ENCODE peak calls at places on chromosomes 2 and 18, in five cellular contexts. One of them, this sample, is unnamed.

GRCh38 chr2:24972315-24972958 is 682 bp upstream of the DNAJC27 start:
- DNase-seq in upper lobe of right lung: no peak
- DNase-seq in lower lobe of right lung: no peak
- DNase-seq in neuronal stem cell: peak; percentile 17
- DNase-seq in GM23248: peak; percentile 60
- DNase-seq in this sample: peak; percentile 37

GRCh38 chr2:42036940-42037339 is 10.9 kb upstream of the PKDCC start:
- DNase-seq in upper lobe of right lung: no peak
- DNase-seq in lower lobe of right lung: no peak
- DNase-seq in neuronal stem cell: no peak
- DNase-seq in GM23248: no peak
- DNase-seq in this sample: no peak

GRCh38 chr2:55268288-55268906 is 634 bp downstream of the MTIF2 start:
- DNase-seq in upper lobe of right lung: no peak
- DNase-seq in lower lobe of right lung: no peak
- DNase-seq in neuronal stem cell: no peak
- DNase-seq in GM23248: no peak
- DNase-seq in this sample: no peak

GRCh38 chr2:54523336-54523959 is 67.3 kb downstream of the SPTBN1 start:
- DNase-seq in upper lobe of right lung: no peak
- DNase-seq in lower lobe of right lung: no peak
- DNase-seq in neuronal stem cell: no peak
- DNase-seq in GM23248: peak; percentile 32
- DNase-seq in this sample: no peak

GRCh38 chr2:55107428-55107827 is 57.2 kb upstream of the RTN4 start:
- DNase-seq in upper lobe of right lung: no peak
- DNase-seq in lower lobe of right lung: no peak
- DNase-seq in neuronal stem cell: no peak
- DNase-seq in GM23248: peak; percentile 50
- DNase-seq in this sample: no peak

GRCh38 chr18:65754121-65754520 is 3.3 kb downstream of the CDH7 start:
- DNase-seq in upper lobe of right lung: no peak
- DNase-seq in lower lobe of right lung: no peak
- DNase-seq in neuronal stem cell: no peak
- DNase-seq in GM23248: no peak
- DNase-seq in this sample: peak; percentile 89

GRCh38 chr2:42328148-42328833 is 32.7 kb downstream of the COX7A2L start:
- DNase-seq in upper lobe of right lung: no peak
- DNase-seq in lower lobe of right lung: no peak
- DNase-seq in neuronal stem cell: no peak
- DNase-seq in GM23248: peak; percentile 60
- DNase-seq in this sample: no peak

GRCh38 chr2:138327967-138328366 is 173.6 kb upstream of the SPOPL start:
- DNase-seq in upper lobe of right lung: no peak
- DNase-seq in lower lobe of right lung: no peak
- DNase-seq in neuronal stem cell: no peak
- DNase-seq in GM23248: no peak
- DNase-seq in this sample: no peak

GRCh38 chr2:74707837-74708236 is 53.8 kb downstream of the SEMA4F start:
- DNase-seq in upper lobe of right lung: no peak
- DNase-seq in lower lobe of right lung: no peak
- DNase-seq in neuronal stem cell: no peak
- DNase-seq in GM23248: no peak
- DNase-seq in this sample: no peak

GRCh38 chr2:127404466-127405251 is 13.6 kb upstream of the PROC start:
- DNase-seq in upper lobe of right lung: no peak
- DNase-seq in lower lobe of right lung: no peak
- DNase-seq in neuronal stem cell: no peak
- DNase-seq in GM23248: no peak
- DNase-seq in this sample: no peak

GRCh38 chr18:48781041-48781989 is 169.4 kb downstream of the SMAD7 start:
- DNase-seq in upper lobe of right lung: peak; percentile 95
- DNase-seq in lower lobe of right lung: peak; percentile 94
- DNase-seq in neuronal stem cell: peak; percentile 40
- DNase-seq in GM23248: peak; percentile 83
- DNase-seq in this sample: peak; percentile 10

GRCh38 chr2:241454837-241455485 is 53.4 kb downstream of the STK25 start:
- DNase-seq in upper lobe of right lung: no peak
- DNase-seq in lower lobe of right lung: no peak
- DNase-seq in neuronal stem cell: no peak
- DNase-seq in GM23248: peak; percentile 28
- DNase-seq in this sample: no peak

GRCh38 chr2:208502288-208502687 is 95.7 kb downstream of the PTH2R start:
- DNase-seq in upper lobe of right lung: no peak
- DNase-seq in lower lobe of right lung: no peak
- DNase-seq in neuronal stem cell: no peak
- DNase-seq in GM23248: no peak
- DNase-seq in this sample: no peak

GRCh38 chr2:46050027-46050426 is 247.2 kb upstream of the EPAS1 start:
- DNase-seq in upper lobe of right lung: no peak
- DNase-seq in lower lobe of right lung: no peak
- DNase-seq in neuronal stem cell: no peak
- DNase-seq in GM23248: no peak
- DNase-seq in this sample: no peak

GRCh38 chr2:62489162-62489561 is 16.8 kb downstream of the TMEM17 start:
- DNase-seq in upper lobe of right lung: no peak
- DNase-seq in lower lobe of right lung: no peak
- DNase-seq in neuronal stem cell: no peak
- DNase-seq in GM23248: peak; percentile 61
- DNase-seq in this sample: no peak

GRCh38 chr18:56298935-56299334 is 339.5 kb downstream of the TXNL1 start:
- DNase-seq in upper lobe of right lung: no peak
- DNase-seq in lower lobe of right lung: no peak
- DNase-seq in neuronal stem cell: no peak
- DNase-seq in GM23248: peak; percentile 78
- DNase-seq in this sample: no peak

GRCh38 chr2:223107825-223108224 is 55.8 kb downstream of the KCNE4 start:
- DNase-seq in upper lobe of right lung: no peak
- DNase-seq in lower lobe of right lung: no peak
- DNase-seq in neuronal stem cell: no peak
- DNase-seq in GM23248: no peak
- DNase-seq in this sample: no peak

GRCh38 chr18:79394438-79395307 is 1.1 kb upstream of the NFATC1 start:
- DNase-seq in upper lobe of right lung: peak; percentile 75
- DNase-seq in lower lobe of right lung: no peak
- DNase-seq in neuronal stem cell: no peak
- DNase-seq in GM23248: peak; percentile 85
- DNase-seq in this sample: peak; percentile 54

GRCh38 chr2:224982910-224983688 is 59.2 kb downstream of the DOCK10 start:
- DNase-seq in upper lobe of right lung: no peak
- DNase-seq in lower lobe of right lung: peak; percentile 47
- DNase-seq in neuronal stem cell: no peak
- DNase-seq in GM23248: peak; percentile 80
- DNase-seq in this sample: no peak

GRCh38 chr2:75564026-75564688 is 3.4 kb upstream of the EVA1A start:
- DNase-seq in upper lobe of right lung: no peak
- DNase-seq in lower lobe of right lung: no peak
- DNase-seq in neuronal stem cell: no peak
- DNase-seq in GM23248: no peak
- DNase-seq in this sample: no peak

GRCh38 chr18:45270289-45270771 is 344.9 kb upstream of the SLC14A2 start:
- DNase-seq in upper lobe of right lung: no peak
- DNase-seq in lower lobe of right lung: no peak
- DNase-seq in neuronal stem cell: no peak
- DNase-seq in GM23248: peak; percentile 43
- DNase-seq in this sample: no peak

GRCh38 chr18:49858309-49859005 is 45.1 kb upstream of the ACAA2 start:
- DNase-seq in upper lobe of right lung: peak; percentile 75
- DNase-seq in lower lobe of right lung: peak; percentile 66
- DNase-seq in neuronal stem cell: peak; percentile 70
- DNase-seq in GM23248: peak; percentile 77
- DNase-seq in this sample: peak; percentile 83

GRCh38 chr2:158113896-158114295 is 12.2 kb downstream of the UPP2 start:
- DNase-seq in upper lobe of right lung: no peak
- DNase-seq in lower lobe of right lung: no peak
- DNase-seq in neuronal stem cell: no peak
- DNase-seq in GM23248: no peak
- DNase-seq in this sample: no peak

GRCh38 chr18:43587538-43588153 is 310.4 kb upstream of the SYT4 start:
- DNase-seq in upper lobe of right lung: no peak
- DNase-seq in lower lobe of right lung: no peak
- DNase-seq in neuronal stem cell: peak; percentile 8
- DNase-seq in GM23248: peak; percentile 57
- DNase-seq in this sample: no peak

GRCh38 chr2:112482309-112483046 is 522 bp downstream of the TTL start:
- DNase-seq in upper lobe of right lung: peak; percentile 75
- DNase-seq in lower lobe of right lung: peak; percentile 57
- DNase-seq in neuronal stem cell: peak; percentile 40
- DNase-seq in GM23248: peak; percentile 69
- DNase-seq in this sample: peak; percentile 63

GRCh38 chr2:239642406-239643004 is 241.7 kb upstream of the HDAC4 start:
- DNase-seq in upper lobe of right lung: no peak
- DNase-seq in lower lobe of right lung: no peak
- DNase-seq in neuronal stem cell: no peak
- DNase-seq in GM23248: no peak
- DNase-seq in this sample: no peak

GRCh38 chr18:1014951-1015627 is 110.4 kb downstream of the ADCYAP1 start:
- DNase-seq in upper lobe of right lung: no peak
- DNase-seq in lower lobe of right lung: no peak
- DNase-seq in neuronal stem cell: no peak
- DNase-seq in GM23248: peak; percentile 22
- DNase-seq in this sample: peak; percentile 59

GRCh38 chr2:201345636-201346213 is 11.4 kb downstream of the FLACC1 start:
- DNase-seq in upper lobe of right lung: no peak
- DNase-seq in lower lobe of right lung: no peak
- DNase-seq in neuronal stem cell: no peak
- DNase-seq in GM23248: no peak
- DNase-seq in this sample: peak; percentile 86

GRCh38 chr2:201344663-201345366 is 12.3 kb downstream of the FLACC1 start:
- DNase-seq in upper lobe of right lung: no peak
- DNase-seq in lower lobe of right lung: no peak
- DNase-seq in neuronal stem cell: no peak
- DNase-seq in GM23248: no peak
- DNase-seq in this sample: peak; percentile 20

GRCh38 chr2:201343559-201343958 is 13.6 kb downstream of the FLACC1 start:
- DNase-seq in upper lobe of right lung: no peak
- DNase-seq in lower lobe of right lung: no peak
- DNase-seq in neuronal stem cell: no peak
- DNase-seq in GM23248: no peak
- DNase-seq in this sample: no peak

GRCh38 chr2:201347154-201347553 is 10.0 kb downstream of the FLACC1 start:
- DNase-seq in upper lobe of right lung: no peak
- DNase-seq in lower lobe of right lung: no peak
- DNase-seq in neuronal stem cell: no peak
- DNase-seq in GM23248: no peak
- DNase-seq in this sample: no peak

GRCh38 chr2:201342923-201343322 is 14.2 kb downstream of the FLACC1 start:
- DNase-seq in upper lobe of right lung: no peak
- DNase-seq in lower lobe of right lung: no peak
- DNase-seq in neuronal stem cell: no peak
- DNase-seq in GM23248: no peak
- DNase-seq in this sample: no peak
- H3K4me1 ChIP-seq in upper lobe of right lung: no peaks in the 10 kb centered on the region
- H3K4me1 ChIP-seq in lower lobe of right lung: no peaks in the 10 kb centered on the region
- H3K4me1 ChIP-seq in neuronal stem cell: no peaks in the 10 kb centered on the region
- H3K4me1 ChIP-seq in GM23248: no peaks in the 10 kb centered on the region
- H3K4me1 ChIP-seq in this sample: peaks cover 17% of the 10 kb centered on the region

GRCh38 chr2:174794851-174795374 is 30.6 kb upstream of the CHRNA1 start:
- DNase-seq in upper lobe of right lung: no peak
- DNase-seq in lower lobe of right lung: no peak
- DNase-seq in neuronal stem cell: no peak
- DNase-seq in GM23248: peak; percentile 76
- DNase-seq in this sample: no peak
- H3K27ac ChIP-seq in upper lobe of right lung: no peak overlapping the region
- H3K27ac ChIP-seq in lower lobe of right lung: no peak overlapping the region
- H3K27ac ChIP-seq in neuronal stem cell: no peak overlapping the region
- H3K27ac ChIP-seq in GM23248: peak overlapping the region; percentile 73
- H3K27ac ChIP-seq in this sample: no peak overlapping the region

DNA sequence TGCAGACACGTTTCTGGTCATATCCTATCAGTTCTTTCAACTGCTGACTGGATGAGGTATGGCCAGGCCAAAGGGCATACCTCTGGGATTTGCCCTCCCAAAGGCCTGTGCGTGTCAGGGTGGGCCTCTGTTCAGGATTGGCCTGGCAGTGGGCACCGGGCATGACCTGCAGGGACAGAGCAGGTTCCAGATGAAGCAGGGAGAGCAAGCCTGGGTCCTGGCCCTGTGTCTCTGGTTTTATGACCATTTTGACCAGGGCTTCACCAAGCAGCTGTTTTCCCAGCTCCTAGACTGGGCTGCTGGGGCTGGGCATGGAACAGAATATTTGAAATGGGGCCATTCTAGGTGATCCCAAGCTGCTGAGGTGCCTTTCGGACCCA is 348 bp upstream of the PROM2 start:
- DNase-seq in upper lobe of right lung: peak; percentile 61
- DNase-seq in lower lobe of right lung: peak; percentile 40
- DNase-seq in neuronal stem cell: no peak
- DNase-seq in GM23248: no peak
- DNase-seq in this sample: no peak
- H3K9me3 ChIP-seq in upper lobe of right lung: no peaks in the 10 kb centered on the region
- H3K9me3 ChIP-seq in lower lobe of right lung: no peaks in the 10 kb centered on the region
- H3K9me3 ChIP-seq in neuronal stem cell: no peaks in the 10 kb centered on the region
- H3K9me3 ChIP-seq in GM23248: no peaks in the 10 kb centered on the region
- H3K9me3 ChIP-seq in this sample: no peaks in the 10 kb centered on the region

GRCh38 chr2:27958711-27959378 is 68.3 kb downstream of the BABAM2 start:
- DNase-seq in upper lobe of right lung: no peak
- DNase-seq in lower lobe of right lung: no peak
- DNase-seq in neuronal stem cell: no peak
- DNase-seq in GM23248: peak; percentile 44
- DNase-seq in this sample: no peak

GRCh38 chr2:27961997-27962396 is 71.5 kb downstream of the BABAM2 start:
- DNase-seq in upper lobe of right lung: no peak
- DNase-seq in lower lobe of right lung: no peak
- DNase-seq in neuronal stem cell: no peak
- DNase-seq in GM23248: peak; percentile 68
- DNase-seq in this sample: no peak

GRCh38 chr2:27963454-27963853 is 72.9 kb downstream of the BABAM2 start:
- DNase-seq in upper lobe of right lung: no peak
- DNase-seq in lower lobe of right lung: no peak
- DNase-seq in neuronal stem cell: no peak
- DNase-seq in GM23248: no peak
- DNase-seq in this sample: no peak

GRCh38 chr2:27959496-27959895 is 69.0 kb downstream of the BABAM2 start:
- DNase-seq in upper lobe of right lung: no peak
- DNase-seq in lower lobe of right lung: no peak
- DNase-seq in neuronal stem cell: no peak
- DNase-seq in GM23248: peak; percentile 56
- DNase-seq in this sample: no peak

DNA sequence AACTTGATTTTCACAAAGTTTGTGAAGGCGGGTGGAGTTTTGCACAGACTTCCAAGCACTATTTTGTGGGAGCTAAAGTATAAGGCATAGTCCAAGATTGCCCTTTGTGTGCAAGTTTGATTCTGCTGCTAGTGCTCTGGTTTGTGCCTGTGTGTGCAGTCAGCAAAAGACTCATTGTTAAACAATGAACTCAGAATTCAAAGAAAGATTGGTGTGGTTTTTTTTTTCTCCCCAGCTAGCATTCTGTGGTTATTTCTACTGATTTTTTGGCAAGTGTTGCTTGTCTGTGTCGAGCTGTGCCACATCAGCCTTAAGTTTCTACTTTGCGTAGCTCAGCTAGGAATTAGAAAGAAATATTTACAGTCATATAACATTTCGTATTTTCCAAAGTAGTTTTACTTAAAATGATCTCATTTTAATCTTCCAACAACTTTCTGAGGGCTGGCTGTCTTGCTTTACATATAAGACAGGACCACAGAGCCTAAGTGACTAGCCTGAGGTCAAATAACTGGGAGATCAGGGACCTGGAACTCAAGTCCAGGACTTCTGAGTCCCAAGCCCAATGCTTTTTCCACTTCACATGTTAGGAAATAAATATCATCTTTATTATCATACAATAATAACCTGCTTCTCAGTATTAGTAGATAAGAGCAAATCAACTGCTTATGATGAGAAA is 69.8 kb downstream of the BABAM2 start:
- DNase-seq in upper lobe of right lung: no peak
- DNase-seq in lower lobe of right lung: no peak
- DNase-seq in neuronal stem cell: no peak
- DNase-seq in GM23248: peak; percentile 95
- DNase-seq in this sample: peak; percentile 29
- H3K4me1 ChIP-seq in upper lobe of right lung: peaks cover 48% of the 10 kb centered on the region
- H3K4me1 ChIP-seq in lower lobe of right lung: peaks cover 48% of the 10 kb centered on the region
- H3K4me1 ChIP-seq in neuronal stem cell: peaks cover 28% of the 10 kb centered on the region
- H3K4me1 ChIP-seq in GM23248: peaks cover 59% of the 10 kb centered on the region
- H3K4me1 ChIP-seq in this sample: peaks cover 16% of the 10 kb centered on the region